ENCODE peak calls at places on chromosome 5, in four cellular contexts. One of them, this sample, is unnamed.
A peak's percentile ranks its signal among the peaks of the same experiment; 100 is the strongest.

GRCh38 chr5:67908145-67908765 is 307.3 kb upstream of the PIK3R1 start:
- DNase-seq in fibroblast of lung: no peak
- DNase-seq in CD8-positive, alpha-beta T cell: no peak
- DNase-seq in MM.1S: no peak
- DNase-seq in this sample: no peak

GRCh38 chr5:94469889-94470288 is 148.5 kb downstream of the KIAA0825 start:
- DNase-seq in MM.1S: no peak
- DNase-seq in fibroblast of lung: peak; percentile 91
- DNase-seq in CD8-positive, alpha-beta T cell: no peak
- DNase-seq in this sample: no peak

GRCh38 chr5:35198096-35198495 is 32.2 kb downstream of the PRLR start:
- DNase-seq in MM.1S: no peak
- DNase-seq in fibroblast of lung: peak; percentile 90
- DNase-seq in CD8-positive, alpha-beta T cell: no peak
- DNase-seq in this sample: peak; percentile 53

GRCh38 chr5:36878421-36879088 is 2.0 kb downstream of the NIPBL start:
- DNase-seq in MM.1S: no peak
- DNase-seq in CD8-positive, alpha-beta T cell: no peak
- DNase-seq in fibroblast of lung: peak; percentile 51
- DNase-seq in this sample: no peak

GRCh38 chr5:150553402-150553801 is 45.5 kb downstream of the NDST1 start:
- DNase-seq in CD8-positive, alpha-beta T cell: no peak
- DNase-seq in fibroblast of lung: no peak
- DNase-seq in MM.1S: no peak
- DNase-seq in this sample: no peak

GRCh38 chr5:72746736-72747135 is 69.7 kb upstream of the TNPO1 start:
- DNase-seq in fibroblast of lung: peak; percentile 5
- DNase-seq in CD8-positive, alpha-beta T cell: no peak
- DNase-seq in MM.1S: no peak
- DNase-seq in this sample: no peak

GRCh38 chr5:72224946-72225427 is 95.1 kb downstream of the MRPS27 start:
- DNase-seq in CD8-positive, alpha-beta T cell: no peak
- DNase-seq in fibroblast of lung: no peak
- DNase-seq in MM.1S: no peak
- DNase-seq in this sample: no peak

GRCh38 chr5:122424211-122424610 is 112.2 kb downstream of the SNCAIP start:
- DNase-seq in CD8-positive, alpha-beta T cell: no peak
- DNase-seq in fibroblast of lung: no peak
- DNase-seq in MM.1S: no peak
- DNase-seq in this sample: no peak

GRCh38 chr5:135210286-135211055 is 176.4 kb upstream of the PITX1 start:
- DNase-seq in CD8-positive, alpha-beta T cell: no peak
- DNase-seq in fibroblast of lung: no peak
- DNase-seq in MM.1S: no peak
- DNase-seq in this sample: no peak

GRCh38 chr5:125487231-125487630 is 740.8 kb upstream of the ZNF608 start:
- DNase-seq in CD8-positive, alpha-beta T cell: no peak
- DNase-seq in fibroblast of lung: no peak
- DNase-seq in MM.1S: no peak
- DNase-seq in this sample: no peak

GRCh38 chr5:151686673-151687378 is at the start of gene SPARC:
- DNase-seq in MM.1S: peak; percentile 48
- DNase-seq in fibroblast of lung: peak; percentile 96
- DNase-seq in CD8-positive, alpha-beta T cell: no peak
- DNase-seq in this sample: no peak

GRCh38 chr5:146474040-146474439 is 26.9 kb downstream of the TCERG1 start:
- DNase-seq in MM.1S: no peak
- DNase-seq in CD8-positive, alpha-beta T cell: no peak
- DNase-seq in fibroblast of lung: no peak
- DNase-seq in this sample: no peak

GRCh38 chr5:169354921-169355320 is 54.0 kb upstream of the SLIT3 start:
- DNase-seq in MM.1S: no peak
- DNase-seq in CD8-positive, alpha-beta T cell: no peak
- DNase-seq in fibroblast of lung: no peak
- DNase-seq in this sample: no peak

GRCh38 chr5:135126688-135127603 is 92.9 kb upstream of the PITX1 start:
- DNase-seq in fibroblast of lung: no peak
- DNase-seq in MM.1S: no peak
- DNase-seq in CD8-positive, alpha-beta T cell: no peak
- DNase-seq in this sample: no peak

GRCh38 chr5:119785057-119785456 is 155.7 kb downstream of the FAM170A start:
- DNase-seq in MM.1S: no peak
- DNase-seq in CD8-positive, alpha-beta T cell: no peak
- DNase-seq in fibroblast of lung: no peak
- DNase-seq in this sample: no peak

DNA sequence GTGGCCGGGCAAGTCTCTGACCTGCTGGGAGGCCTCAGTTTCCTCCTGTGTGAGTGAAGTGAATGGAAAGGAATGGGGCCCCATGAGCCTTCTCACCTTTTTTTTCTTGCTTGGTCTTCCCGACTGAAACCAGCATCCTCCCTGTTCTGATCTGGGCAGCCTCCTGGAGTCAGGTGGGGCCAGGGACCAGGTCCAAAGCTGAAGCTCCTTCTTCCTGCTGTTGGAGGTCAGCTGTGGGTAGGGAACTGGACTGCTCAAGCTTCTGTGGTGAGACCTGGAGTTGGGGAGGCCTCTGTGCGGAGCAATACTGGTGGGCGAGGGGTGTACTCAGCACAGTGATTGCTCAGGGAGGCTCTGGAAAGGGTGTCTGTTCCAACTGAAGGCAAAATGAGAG is 99.7 kb downstream of the PCSK1 start:
- DNase-seq in CD8-positive, alpha-beta T cell: no peak
- DNase-seq in fibroblast of lung: no peak
- DNase-seq in MM.1S: no peak
- DNase-seq in this sample: no peak
- H3K4me1 ChIP-seq in CD8-positive, alpha-beta T cell: no peaks in the 10 kb centered on the region
- H3K4me1 ChIP-seq in fibroblast of lung: peaks cover 4% of the 10 kb centered on the region
- H3K4me1 ChIP-seq in MM.1S: peaks cover 27% of the 10 kb centered on the region
- H3K4me1 ChIP-seq in this sample: no peaks in the 10 kb centered on the region

GRCh38 chr5:14155075-14155474 is 11.9 kb downstream of the TRIO start:
- DNase-seq in fibroblast of lung: no peak
- DNase-seq in CD8-positive, alpha-beta T cell: no peak
- DNase-seq in MM.1S: no peak
- DNase-seq in this sample: no peak

GRCh38 chr5:14155730-14156129 is 12.6 kb downstream of the TRIO start:
- DNase-seq in fibroblast of lung: no peak
- DNase-seq in MM.1S: no peak
- DNase-seq in CD8-positive, alpha-beta T cell: no peak
- DNase-seq in this sample: no peak

GRCh38 chr5:14157494-14157782 is 14.3 kb downstream of the TRIO start:
- DNase-seq in fibroblast of lung: no peak
- DNase-seq in CD8-positive, alpha-beta T cell: no peak
- DNase-seq in MM.1S: no peak
- DNase-seq in this sample: no peak

GRCh38 chr5:14158890-14159666 is 15.9 kb downstream of the TRIO start:
- DNase-seq in MM.1S: no peak
- DNase-seq in fibroblast of lung: no peak
- DNase-seq in CD8-positive, alpha-beta T cell: no peak
- DNase-seq in this sample: no peak

DNA sequence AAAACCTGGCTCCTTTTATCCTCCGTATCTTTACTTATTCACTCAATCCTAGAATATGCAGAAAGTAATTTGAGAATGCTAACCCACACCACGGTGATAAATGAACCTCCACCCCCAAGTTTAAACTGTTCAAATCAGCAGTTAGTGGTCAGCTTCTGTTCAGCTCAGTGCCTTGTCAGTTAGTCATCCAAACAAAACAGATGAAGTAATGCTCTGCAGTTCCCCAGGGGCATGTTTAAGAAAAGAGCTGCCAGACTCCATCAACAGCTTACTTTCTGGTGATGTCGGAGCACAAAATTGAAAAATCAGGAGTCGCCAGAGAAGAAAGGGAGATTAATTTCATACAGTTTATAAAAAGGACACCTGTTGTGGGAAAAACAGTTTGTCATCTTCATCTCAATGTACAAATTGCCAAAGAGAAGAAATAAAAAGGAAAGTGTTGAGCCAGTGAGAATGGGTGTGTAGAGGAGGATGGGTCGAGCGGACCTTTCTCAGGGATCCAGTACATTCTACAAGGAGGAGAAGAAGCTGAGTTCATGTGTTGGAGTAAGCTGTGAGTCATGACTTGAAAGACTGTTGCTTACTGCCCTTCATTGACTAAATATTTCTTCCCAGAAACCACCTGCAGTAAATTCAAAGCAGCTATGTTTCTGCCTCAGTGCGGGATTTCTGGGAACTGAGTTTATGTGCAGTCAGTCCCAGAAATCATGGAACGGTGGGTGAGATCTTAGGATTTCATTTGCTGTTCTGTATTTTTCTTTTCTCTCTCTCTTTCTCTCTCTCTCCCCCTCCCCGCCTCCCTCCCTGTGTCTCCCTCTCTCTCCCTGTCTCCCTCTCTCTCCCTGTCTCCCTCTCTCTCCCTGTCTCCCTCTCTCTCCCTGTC is 13.7 kb downstream of the TRIO start:
- DNase-seq in fibroblast of lung: peak; percentile 99
- DNase-seq in CD8-positive, alpha-beta T cell: no peak
- DNase-seq in MM.1S: no peak
- DNase-seq in this sample: no peak
- H3K27ac ChIP-seq in fibroblast of lung: peak overlapping the region; percentile 88
- H3K27ac ChIP-seq in CD8-positive, alpha-beta T cell: no peak overlapping the region
- H3K27ac ChIP-seq in MM.1S: no peak overlapping the region
- H3K27ac ChIP-seq in this sample: peak overlapping the region; percentile 79

GRCh38 chr5:149406203-149406978 is 27.3 kb upstream of the IL17B start:
- DNase-seq in fibroblast of lung: peak; percentile 94
- DNase-seq in MM.1S: no peak
- DNase-seq in CD8-positive, alpha-beta T cell: no peak
- DNase-seq in this sample: peak; percentile 94

GRCh38 chr5:149402291-149402690 is 23.2 kb upstream of the IL17B start:
- DNase-seq in CD8-positive, alpha-beta T cell: no peak
- DNase-seq in MM.1S: no peak
- DNase-seq in fibroblast of lung: no peak
- DNase-seq in this sample: no peak

GRCh38 chr5:149405550-149406202 is 26.6 kb upstream of the IL17B start:
- DNase-seq in fibroblast of lung: no peak
- DNase-seq in CD8-positive, alpha-beta T cell: no peak
- DNase-seq in MM.1S: no peak
- DNase-seq in this sample: no peak

GRCh38 chr5:149404746-149405549 is 25.9 kb upstream of the IL17B start:
- DNase-seq in CD8-positive, alpha-beta T cell: no peak
- DNase-seq in MM.1S: no peak
- DNase-seq in fibroblast of lung: peak; percentile 90
- DNase-seq in this sample: no peak

GRCh38 chr5:149403923-149404745 is 25.0 kb upstream of the IL17B start:
- DNase-seq in MM.1S: no peak
- DNase-seq in fibroblast of lung: peak; percentile 82
- DNase-seq in CD8-positive, alpha-beta T cell: no peak
- DNase-seq in this sample: no peak
- H3K4me3 ChIP-seq in MM.1S: no peak overlapping the region
- H3K4me3 ChIP-seq in fibroblast of lung: no peak overlapping the region
- H3K4me3 ChIP-seq in CD8-positive, alpha-beta T cell: no peak overlapping the region
- H3K4me3 ChIP-seq in this sample: no peak overlapping the region

GRCh38 chr5:177490311-177490991 is 7.0 kb downstream of the PDLIM7 start:
- DNase-seq in fibroblast of lung: no peak
- DNase-seq in CD8-positive, alpha-beta T cell: no peak
- DNase-seq in MM.1S: no peak
- DNase-seq in this sample: no peak
- H3K4me1 ChIP-seq in fibroblast of lung: peaks cover 25% of the 10 kb centered on the region
- H3K4me1 ChIP-seq in CD8-positive, alpha-beta T cell: peaks cover 3% of the 10 kb centered on the region
- H3K4me1 ChIP-seq in MM.1S: peaks cover 11% of the 10 kb centered on the region
- H3K4me1 ChIP-seq in this sample: no peaks in the 10 kb centered on the region

GRCh38 chr5:140575309-140575708 is 10.7 kb downstream of the SLC35A4 start:
- DNase-seq in fibroblast of lung: peak; percentile 52
- DNase-seq in MM.1S: no peak
- DNase-seq in CD8-positive, alpha-beta T cell: no peak
- DNase-seq in this sample: no peak

GRCh38 chr5:140573683-140574082 is 9.1 kb downstream of the SLC35A4 start:
- DNase-seq in MM.1S: no peak
- DNase-seq in CD8-positive, alpha-beta T cell: no peak
- DNase-seq in fibroblast of lung: no peak
- DNase-seq in this sample: no peak

GRCh38 chr5:140571105-140571504 is 6.5 kb downstream of the SLC35A4 start:
- DNase-seq in fibroblast of lung: no peak
- DNase-seq in MM.1S: no peak
- DNase-seq in CD8-positive, alpha-beta T cell: no peak
- DNase-seq in this sample: no peak

GRCh38 chr5:140576776-140577201 is 12.2 kb downstream of the SLC35A4 start:
- DNase-seq in fibroblast of lung: no peak
- DNase-seq in CD8-positive, alpha-beta T cell: no peak
- DNase-seq in MM.1S: no peak
- DNase-seq in this sample: no peak

DNA sequence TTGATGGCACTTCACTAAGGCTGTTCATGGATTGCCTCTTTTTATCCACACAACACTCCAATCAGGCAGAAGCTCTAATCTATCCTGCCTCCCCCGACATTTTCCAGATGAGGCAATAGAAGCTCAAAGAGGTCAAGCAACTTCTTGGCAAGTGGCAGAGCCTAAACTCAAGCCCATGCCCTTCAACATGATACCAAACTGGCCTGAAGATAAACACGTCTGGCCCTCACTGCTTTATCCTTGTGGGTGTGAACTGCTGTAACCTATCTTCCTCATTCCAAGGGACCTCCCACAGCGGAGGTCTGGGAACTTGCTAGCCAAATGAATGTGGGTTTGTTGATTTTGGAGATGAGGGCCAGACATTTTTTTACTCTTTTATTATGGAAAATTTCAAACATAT is 9.5 kb downstream of the SLC35A4 start:
- DNase-seq in CD8-positive, alpha-beta T cell: no peak
- DNase-seq in fibroblast of lung: no peak
- DNase-seq in MM.1S: no peak
- DNase-seq in this sample: no peak
- H3K27ac ChIP-seq in CD8-positive, alpha-beta T cell: no peak overlapping the region
- H3K27ac ChIP-seq in fibroblast of lung: no peak overlapping the region
- H3K27ac ChIP-seq in MM.1S: no peak overlapping the region
- H3K27ac ChIP-seq in this sample: peak overlapping the region; percentile 13

DNA sequence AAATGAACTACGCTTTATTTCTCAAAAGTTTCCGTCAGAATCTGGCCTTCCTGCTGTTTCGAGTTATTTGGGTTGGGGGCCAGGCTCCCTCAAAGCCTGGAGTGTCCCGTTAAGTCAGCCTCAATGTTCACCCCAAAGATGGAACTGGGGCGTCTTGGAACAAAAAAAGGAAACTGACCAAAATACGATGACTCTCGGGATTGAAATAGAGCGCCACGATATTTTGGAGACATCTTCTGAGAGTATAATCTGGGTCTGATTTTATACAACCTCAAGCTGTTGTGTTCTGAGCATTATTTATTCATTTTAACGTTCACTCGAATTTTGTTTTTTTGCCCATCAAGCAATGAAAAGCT is 28.1 kb downstream of the TLX3 start:
- DNase-seq in CD8-positive, alpha-beta T cell: no peak
- DNase-seq in MM.1S: no peak
- DNase-seq in fibroblast of lung: no peak
- DNase-seq in this sample: no peak
- H3K4me3 ChIP-seq in CD8-positive, alpha-beta T cell: peak overlapping the region; percentile 46
- H3K4me3 ChIP-seq in MM.1S: peak overlapping the region; percentile 61
- H3K4me3 ChIP-seq in fibroblast of lung: peak overlapping the region; percentile 61
- H3K4me3 ChIP-seq in this sample: peak overlapping the region; percentile 38

DNA sequence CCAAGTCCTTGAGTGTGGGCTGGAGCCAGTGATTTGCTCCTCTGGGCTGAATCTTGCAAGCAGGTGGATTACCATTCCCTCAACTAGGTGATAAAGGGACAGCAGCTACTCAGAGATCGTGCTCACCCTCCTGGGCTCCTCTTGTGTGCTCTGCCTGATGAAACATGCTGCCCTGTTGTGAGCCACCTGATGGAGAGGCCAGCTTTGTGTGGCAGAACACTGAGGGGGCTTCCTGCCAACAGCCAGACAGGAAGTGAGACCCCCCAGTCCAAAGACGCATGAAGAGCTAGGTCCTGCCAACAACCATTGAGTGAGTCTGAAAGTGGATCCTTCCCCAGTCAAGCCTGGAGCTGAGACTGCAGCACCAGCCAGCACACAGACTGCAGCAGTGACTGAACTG is 106.4 kb upstream of the IRX2 start:
- DNase-seq in CD8-positive, alpha-beta T cell: no peak
- DNase-seq in fibroblast of lung: no peak
- DNase-seq in MM.1S: no peak
- DNase-seq in this sample: no peak
- H3K4me1 ChIP-seq in CD8-positive, alpha-beta T cell: no peaks in the 10 kb centered on the region
- H3K4me1 ChIP-seq in fibroblast of lung: no peaks in the 10 kb centered on the region
- H3K4me1 ChIP-seq in MM.1S: no peaks in the 10 kb centered on the region
- H3K4me1 ChIP-seq in this sample: no peaks in the 10 kb centered on the region

This sample was measured in breast epithelium.